ENCODE peak calls at places on chromosome 16, in five cellular contexts. One of them, this sample, is unnamed.

GRCh38 chr16:22220714-22221113 is 14.6 kb downstream of the EEF2K start:
- DNase-seq in HFFc6: no peak
- DNase-seq in cardiac muscle cell: no peak
- DNase-seq in prostate gland: peak; percentile 16
- DNase-seq in AG04450: no peak
- DNase-seq in this sample: no peak

GRCh38 chr16:84548971-84549844 is 44.7 kb upstream of the MEAK7 start:
- DNase-seq in HFFc6: no peak
- DNase-seq in cardiac muscle cell: peak; percentile 25
- DNase-seq in prostate gland: no peak
- DNase-seq in AG04450: no peak
- DNase-seq in this sample: no peak

GRCh38 chr16:10982430-10983174 is 38.2 kb downstream of the CLEC16A start:
- DNase-seq in HFFc6: no peak
- DNase-seq in cardiac muscle cell: no peak
- DNase-seq in prostate gland: no peak
- DNase-seq in AG04450: no peak
- DNase-seq in this sample: no peak

GRCh38 chr16:87198328-87198731 is 118.9 kb downstream of the C16orf95 start:
- DNase-seq in HFFc6: no peak
- DNase-seq in cardiac muscle cell: no peak
- DNase-seq in prostate gland: no peak
- DNase-seq in AG04450: peak; percentile 26
- DNase-seq in this sample: no peak

GRCh38 chr16:58084635-58085034 is 44.5 kb downstream of the CFAP20 start:
- DNase-seq in HFFc6: no peak
- DNase-seq in cardiac muscle cell: no peak
- DNase-seq in prostate gland: no peak
- DNase-seq in AG04450: no peak
- DNase-seq in this sample: no peak

GRCh38 chr16:12340151-12340733 is 363.7 kb downstream of the SNX29 start:
- DNase-seq in HFFc6: peak; percentile 80
- DNase-seq in cardiac muscle cell: peak; percentile 21
- DNase-seq in prostate gland: peak; percentile 36
- DNase-seq in AG04450: no peak
- DNase-seq in this sample: no peak

GRCh38 chr16:4420703-4421102 is 4.3 kb upstream of the CORO7 start:
- DNase-seq in HFFc6: no peak
- DNase-seq in cardiac muscle cell: no peak
- DNase-seq in prostate gland: no peak
- DNase-seq in AG04450: no peak
- DNase-seq in this sample: no peak

GRCh38 chr16:84647830-84648594 is at the start of gene KLHL36:
- DNase-seq in HFFc6: no peak
- DNase-seq in cardiac muscle cell: peak; percentile 45
- DNase-seq in prostate gland: peak; percentile 49
- DNase-seq in AG04450: no peak
- DNase-seq in this sample: no peak

GRCh38 chr16:1537138-1537577 is 3.7 kb downstream of the TMEM204 start:
- DNase-seq in HFFc6: no peak
- DNase-seq in cardiac muscle cell: no peak
- DNase-seq in prostate gland: no peak
- DNase-seq in AG04450: no peak
- DNase-seq in this sample: no peak

GRCh38 chr16:82735176-82735575 is 108.4 kb downstream of the CDH13 start:
- DNase-seq in HFFc6: no peak
- DNase-seq in cardiac muscle cell: peak; percentile 14
- DNase-seq in prostate gland: no peak
- DNase-seq in AG04450: no peak
- DNase-seq in this sample: no peak

GRCh38 chr16:1470543-1471251 is 4.1 kb downstream of the CLCN7 start:
- DNase-seq in HFFc6: no peak
- DNase-seq in cardiac muscle cell: peak; percentile 68
- DNase-seq in prostate gland: no peak
- DNase-seq in AG04450: no peak
- DNase-seq in this sample: no peak

GRCh38 chr16:88755745-88756443 is 29.1 kb downstream of the PIEZO1 start:
- DNase-seq in HFFc6: no peak
- DNase-seq in cardiac muscle cell: no peak
- DNase-seq in prostate gland: no peak
- DNase-seq in AG04450: no peak
- DNase-seq in this sample: no peak

GRCh38 chr16:72962347-72962746 is 85.6 kb downstream of the ZFHX3 start:
- DNase-seq in HFFc6: no peak
- DNase-seq in cardiac muscle cell: no peak
- DNase-seq in prostate gland: no peak
- DNase-seq in AG04450: no peak
- DNase-seq in this sample: no peak

GRCh38 chr16:87100306-87101058 is 216.7 kb downstream of the C16orf95 start:
- DNase-seq in HFFc6: no peak
- DNase-seq in cardiac muscle cell: no peak
- DNase-seq in prostate gland: no peak
- DNase-seq in AG04450: no peak
- DNase-seq in this sample: no peak

GRCh38 chr16:82655315-82655714 is 28.5 kb downstream of the CDH13 start:
- DNase-seq in HFFc6: peak; percentile 86
- DNase-seq in cardiac muscle cell: peak; percentile 81
- DNase-seq in prostate gland: no peak
- DNase-seq in AG04450: peak; percentile 69
- DNase-seq in this sample: no peak

GRCh38 chr16:85359147-85359822 is 247.0 kb upstream of the CIBAR2 start:
- DNase-seq in HFFc6: no peak
- DNase-seq in cardiac muscle cell: peak; percentile 58
- DNase-seq in prostate gland: no peak
- DNase-seq in AG04450: no peak
- DNase-seq in this sample: no peak

GRCh38 chr16:11164482-11165270 is 91.3 kb downstream of the SOCS1 start:
- DNase-seq in HFFc6: no peak
- DNase-seq in cardiac muscle cell: no peak
- DNase-seq in prostate gland: no peak
- DNase-seq in AG04450: no peak
- DNase-seq in this sample: no peak

GRCh38 chr16:1763521-1764511 is 7.5 kb downstream of the NME3 start:
- DNase-seq in HFFc6: no peak
- DNase-seq in cardiac muscle cell: peak; percentile 41
- DNase-seq in prostate gland: no peak
- DNase-seq in AG04450: no peak
- DNase-seq in this sample: no peak

GRCh38 chr16:56259425-56259779 is 68.1 kb downstream of the GNAO1 start:
- DNase-seq in HFFc6: no peak
- DNase-seq in cardiac muscle cell: no peak
- DNase-seq in prostate gland: no peak
- DNase-seq in AG04450: no peak
- DNase-seq in this sample: no peak

GRCh38 chr16:11386054-11386680 is 40.9 kb downstream of the RMI2 start:
- DNase-seq in HFFc6: no peak
- DNase-seq in cardiac muscle cell: no peak
- DNase-seq in prostate gland: no peak
- DNase-seq in AG04450: no peak
- DNase-seq in this sample: no peak

GRCh38 chr16:50297301-50298074 is 31.1 kb downstream of the ADCY7 start:
- DNase-seq in HFFc6: no peak
- DNase-seq in cardiac muscle cell: no peak
- DNase-seq in prostate gland: no peak
- DNase-seq in AG04450: no peak
- DNase-seq in this sample: no peak

DNA sequence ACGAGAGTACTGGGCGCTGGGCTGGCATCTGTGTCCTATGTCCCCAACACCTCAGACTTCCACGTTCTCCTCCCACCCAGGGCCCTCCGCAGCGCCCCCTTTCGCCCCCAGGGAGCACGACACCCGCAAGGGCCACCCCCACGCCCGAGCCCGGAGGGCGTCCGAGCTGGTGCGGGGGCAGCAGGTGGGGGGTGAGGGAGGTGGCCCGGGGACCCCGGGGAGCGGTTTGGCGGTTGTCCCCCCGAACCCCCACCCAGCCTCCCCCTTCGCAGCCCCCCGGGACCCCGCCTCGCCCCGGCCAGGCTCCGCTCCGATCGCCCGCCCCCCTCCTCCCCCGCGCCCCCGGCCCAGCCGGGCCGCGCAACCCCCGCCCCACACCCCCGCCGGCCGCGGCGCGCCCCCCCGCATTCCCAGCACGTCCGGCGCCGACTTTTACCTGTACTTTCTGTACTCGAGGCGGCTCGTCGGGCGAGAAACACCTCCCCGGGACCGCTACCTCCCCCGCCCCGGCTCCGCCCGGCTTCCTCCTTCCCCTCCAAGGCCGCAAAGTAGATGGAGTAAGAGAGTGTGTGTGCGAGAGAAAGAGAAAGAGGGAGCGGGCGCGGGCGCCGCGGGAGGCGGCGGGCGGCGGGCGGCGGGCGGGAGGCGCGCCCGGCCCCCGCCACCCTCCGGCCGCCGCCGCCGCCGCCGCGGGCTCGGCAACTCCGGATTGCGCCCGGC is 897 bp downstream of the CDYL2 start:
- DNase-seq in HFFc6: no peak
- DNase-seq in cardiac muscle cell: peak; percentile 25
- DNase-seq in prostate gland: peak; percentile 32
- DNase-seq in AG04450: no peak
- DNase-seq in this sample: no peak
- TF ChIP-seq CTCF in HFFc6: peak; percentile 76
- TF ChIP-seq CTCF in cardiac muscle cell: peak; percentile 60
- TF ChIP-seq CTCF in prostate gland: no peak
- TF ChIP-seq CTCF in AG04450: peak; percentile 67
- TF ChIP-seq CTCF in this sample: no peak

GRCh38 chr16:67199808-67200198 is 872 bp downstream of the ELMO3 start:
- DNase-seq in HFFc6: no peak
- DNase-seq in cardiac muscle cell: no peak
- DNase-seq in prostate gland: no peak
- DNase-seq in AG04450: no peak
- DNase-seq in this sample: no peak
- TF ChIP-seq CTCF in HFFc6: peak; percentile 24
- TF ChIP-seq CTCF in cardiac muscle cell: no peak
- TF ChIP-seq CTCF in prostate gland: no peak
- TF ChIP-seq CTCF in AG04450: no peak
- TF ChIP-seq CTCF in this sample: no peak

GRCh38 chr16:30658731-30659506 is 688 bp downstream of the FBRS start:
- DNase-seq in HFFc6: peak; percentile 94
- DNase-seq in cardiac muscle cell: peak; percentile 99
- DNase-seq in prostate gland: peak; percentile 87
- DNase-seq in AG04450: peak; percentile 96
- DNase-seq in this sample: no peak

GRCh38 chr16:30656974-30657865 is 1.0 kb upstream of the FBRS start:
- DNase-seq in HFFc6: no peak
- DNase-seq in cardiac muscle cell: no peak
- DNase-seq in prostate gland: no peak
- DNase-seq in AG04450: no peak
- DNase-seq in this sample: no peak

GRCh38 chr16:30657866-30658730 is at the start of gene FBRS:
- DNase-seq in HFFc6: peak; percentile 100
- DNase-seq in cardiac muscle cell: peak; percentile 100
- DNase-seq in prostate gland: peak; percentile 100
- DNase-seq in AG04450: peak; percentile 100
- DNase-seq in this sample: peak; percentile 100

GRCh38 chr16:30660424-30661251 is 2.4 kb downstream of the FBRS start:
- DNase-seq in HFFc6: no peak
- DNase-seq in cardiac muscle cell: no peak
- DNase-seq in prostate gland: no peak
- DNase-seq in AG04450: no peak
- DNase-seq in this sample: no peak

DNA sequence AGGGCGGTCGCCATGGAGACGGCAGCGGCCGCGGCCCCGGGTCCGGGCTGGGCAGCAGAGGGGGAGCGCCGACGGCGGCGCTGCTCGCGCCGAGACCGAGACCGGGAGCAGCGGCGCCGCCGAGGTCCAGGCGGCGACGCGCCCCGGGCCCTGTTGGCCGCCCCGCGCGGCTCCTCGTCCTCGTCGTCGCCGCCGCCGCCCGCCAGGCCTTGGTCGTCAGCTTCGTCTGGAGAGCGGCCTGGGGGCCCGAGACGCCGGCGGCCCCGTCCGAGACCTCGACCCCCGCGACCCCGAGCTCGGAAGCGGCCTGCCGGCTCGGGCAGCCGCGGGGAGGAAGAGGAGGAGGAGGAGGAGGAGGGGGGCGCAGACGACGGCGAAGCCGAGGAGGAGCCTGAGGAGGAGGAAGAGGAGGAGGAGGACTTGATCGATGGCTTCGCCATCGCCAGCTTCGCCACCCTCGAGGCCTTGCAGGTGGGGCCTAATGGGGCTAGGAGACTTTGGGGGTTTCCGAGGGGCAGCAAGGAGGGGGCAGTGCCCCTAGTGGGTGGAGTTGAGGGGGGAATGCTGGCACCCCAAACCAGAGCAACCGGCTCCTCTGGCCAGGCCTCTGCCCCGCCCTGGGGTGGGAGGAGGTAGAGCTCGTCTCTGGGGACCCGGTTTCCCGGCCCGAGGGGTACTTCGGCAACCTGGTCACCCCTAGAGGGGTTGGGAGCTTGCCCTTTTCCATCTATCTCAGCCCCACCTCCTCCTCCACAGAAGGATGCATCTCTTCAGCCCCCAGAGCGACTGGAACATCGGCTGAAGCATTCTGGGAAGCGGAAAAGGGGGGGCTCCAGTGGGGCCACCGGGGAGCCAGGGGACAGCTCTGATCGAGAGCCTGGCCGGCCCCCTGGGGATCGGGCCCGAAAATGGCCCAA is 1.5 kb downstream of the FBRS start:
- DNase-seq in HFFc6: no peak
- DNase-seq in cardiac muscle cell: no peak
- DNase-seq in prostate gland: peak; percentile 49
- DNase-seq in AG04450: no peak
- DNase-seq in this sample: no peak
- TF ChIP-seq CTCF in HFFc6: peak; percentile 52
- TF ChIP-seq CTCF in cardiac muscle cell: no peak
- TF ChIP-seq CTCF in prostate gland: no peak
- TF ChIP-seq CTCF in AG04450: peak; percentile 22
- TF ChIP-seq CTCF in this sample: no peak

DNA sequence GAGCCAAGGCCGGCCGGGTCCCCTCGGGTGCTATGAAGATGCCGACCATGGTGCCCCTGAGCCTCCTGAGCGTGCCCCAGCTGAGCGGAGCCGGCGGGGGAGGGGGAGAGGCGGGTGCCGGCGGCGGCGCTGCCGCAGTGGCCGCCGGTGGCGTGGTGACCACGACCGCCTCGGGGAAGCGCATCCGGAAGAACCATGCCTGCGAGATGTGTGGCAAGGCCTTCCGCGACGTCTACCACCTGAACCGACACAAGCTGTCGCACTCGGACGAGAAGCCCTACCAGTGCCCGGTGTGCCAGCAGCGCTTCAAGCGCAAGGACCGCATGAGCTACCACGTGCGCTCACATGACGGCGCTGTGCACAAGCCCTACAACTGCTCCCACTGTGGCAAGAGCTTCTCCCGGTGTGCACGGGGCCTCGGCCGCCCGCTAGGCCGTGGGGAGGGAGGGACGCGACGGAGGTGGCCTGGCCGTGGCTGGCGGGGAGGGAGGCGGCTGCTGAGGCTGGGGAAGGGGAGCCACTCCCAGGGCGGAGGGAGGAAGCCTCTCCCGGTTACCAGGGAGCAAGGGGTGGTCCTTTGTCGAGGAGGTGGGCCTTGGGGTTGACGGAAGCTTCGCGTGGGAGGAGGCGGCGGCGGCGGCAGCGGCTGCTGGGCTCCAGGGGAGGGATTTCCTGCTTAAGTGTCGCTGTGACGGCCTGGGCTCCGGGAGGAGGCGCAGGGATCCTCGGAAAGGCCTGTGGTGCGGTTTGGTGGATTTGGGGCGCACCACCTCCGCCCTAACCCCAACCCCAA is 1.3 kb downstream of the MAZ start:
- DNase-seq in HFFc6: peak; percentile 92
- DNase-seq in cardiac muscle cell: peak; percentile 96
- DNase-seq in prostate gland: peak; percentile 90
- DNase-seq in AG04450: peak; percentile 76
- DNase-seq in this sample: no peak
- TF ChIP-seq CTCF in HFFc6: peak; percentile 77
- TF ChIP-seq CTCF in cardiac muscle cell: peak; percentile 61
- TF ChIP-seq CTCF in prostate gland: no peak
- TF ChIP-seq CTCF in AG04450: peak; percentile 62
- TF ChIP-seq CTCF in this sample: no peak

This sample was measured in vagina.